ENCODE peak calls at places on chromosomes 16 and 17, in seven cellular contexts. Y, O, M, S, K, I and B are unnamed samples. For H3K4me1, the result is how much of the 10 kb centered on the place peaks cover.

GRCh38 chr17:22409160-22409751 is 716.9 kb downstream of the KCNJ18 start:
- DNase-seq in Y (no peak), O (no peak), M (no peak), S (no peak), K (no peak), I (no peak), B (no peak)

GRCh38 chr17:29004081-29004692 is 1.6 kb downstream of the SEZ6 start:
- DNase-seq in Y (no peak), O (peak), M (no peak), S (peak), K (no peak), I (no peak), B (peak)

GRCh38 chr16:74909665-74910064 is 75.3 kb downstream of the WDR59 start:
- DNase-seq in Y (no peak), O (no peak), M (no peak), S (no peak), K (no peak), I (no peak), B (no peak)

GRCh38 chr16:25051446-25052160 is 36.4 kb upstream of the ARHGAP17 start:
- DNase-seq in Y (no peak), O (no peak), M (no peak), S (peak), K (no peak), I (no peak), B (no peak)

GRCh38 chr17:34314279-34314678 is 5.0 kb upstream of the CCL8 start:
- DNase-seq in Y (no peak), O (no peak), M (peak), S (peak), K (no peak), I (no peak), B (peak)

GRCh38 chr17:74739227-74739831 is 2.3 kb downstream of the RAB37 start:
- DNase-seq in Y (no peak), O (no peak), M (no peak), S (no peak), K (no peak), I (no peak), B (no peak)

GRCh38 chr16:11681977-11682654 is 13.9 kb downstream of the SNN start:
- DNase-seq in Y (no peak), O (no peak), M (no peak), S (no peak), K (no peak), I (no peak), B (no peak)

GRCh38 chr16:49489686-49490320 is 116.2 kb downstream of the C16orf78 start:
- DNase-seq in Y (no peak), O (no peak), M (no peak), S (no peak), K (no peak), I (no peak), B (no peak)

GRCh38 chr17:12485361-12485911 is 180.3 kb upstream of the MYOCD start:
- DNase-seq in Y (no peak), O (no peak), M (no peak), S (no peak), K (no peak), I (no peak), B (no peak)

GRCh38 chr16:86013867-86014266 is 114.9 kb downstream of the IRF8 start:
- DNase-seq in Y (no peak), O (no peak), M (no peak), S (no peak), K (no peak), I (no peak), B (no peak)

GRCh38 chr16:47254771-47255170 is 111.0 kb upstream of the NETO2 start:
- DNase-seq in Y (no peak), O (peak), M (no peak), S (no peak), K (no peak), I (no peak), B (no peak)

GRCh38 chr17:65542067-65542466 is 19.4 kb downstream of the AXIN2 start:
- DNase-seq in Y (no peak), O (no peak), M (no peak), S (no peak), K (no peak), I (no peak), B (no peak)

GRCh38 chr17:65538679-65539529 is 22.5 kb downstream of the AXIN2 start:
- DNase-seq in Y (no peak), O (no peak), M (no peak), S (no peak), K (no peak), I (no peak), B (no peak)

GRCh38 chr17:65539867-65540266 is 21.6 kb downstream of the AXIN2 start:
- DNase-seq in Y (no peak), O (no peak), M (no peak), S (no peak), K (no peak), I (no peak), B (no peak)

GRCh38 chr17:65542595-65542994 is 18.9 kb downstream of the AXIN2 start:
- DNase-seq in Y (no peak), O (no peak), M (no peak), S (no peak), K (no peak), I (no peak), B (no peak)

GRCh38 chr17:65541453-65541852 is 20.0 kb downstream of the AXIN2 start:
- DNase-seq in Y (no peak), O (no peak), M (no peak), S (no peak), K (no peak), I (no peak), B (no peak)
- H3K4me1 ChIP-seq in Y (under half), O (under half), M (under half), S (under half), K (under half), I (under half), B (under half)

GRCh38 chr17:80644588-80644987 is 100.0 kb downstream of the RPTOR start:
- DNase-seq in Y (no peak), O (no peak), M (no peak), S (no peak), K (no peak), I (no peak), B (no peak)

GRCh38 chr17:80646328-80646727 is 101.7 kb downstream of the RPTOR start:
- DNase-seq in Y (no peak), O (no peak), M (no peak), S (no peak), K (no peak), I (no peak), B (no peak)

GRCh38 chr17:80647746-80648145 is 103.1 kb downstream of the RPTOR start:
- DNase-seq in Y (no peak), O (no peak), M (no peak), S (peak), K (no peak), I (no peak), B (no peak)

GRCh38 chr17:80643700-80644099 is 99.1 kb downstream of the RPTOR start:
- DNase-seq in Y (no peak), O (no peak), M (no peak), S (no peak), K (no peak), I (no peak), B (no peak)

GRCh38 chr17:80645706-80646325 is 101.2 kb downstream of the RPTOR start:
- DNase-seq in Y (no peak), O (no peak), M (no peak), S (no peak), K (peak), I (no peak), B (no peak)
- H3K4me1 ChIP-seq in Y (under half), O (under half), M (under half), S (under half), K (under half), I (under half), B (under half)

DNA sequence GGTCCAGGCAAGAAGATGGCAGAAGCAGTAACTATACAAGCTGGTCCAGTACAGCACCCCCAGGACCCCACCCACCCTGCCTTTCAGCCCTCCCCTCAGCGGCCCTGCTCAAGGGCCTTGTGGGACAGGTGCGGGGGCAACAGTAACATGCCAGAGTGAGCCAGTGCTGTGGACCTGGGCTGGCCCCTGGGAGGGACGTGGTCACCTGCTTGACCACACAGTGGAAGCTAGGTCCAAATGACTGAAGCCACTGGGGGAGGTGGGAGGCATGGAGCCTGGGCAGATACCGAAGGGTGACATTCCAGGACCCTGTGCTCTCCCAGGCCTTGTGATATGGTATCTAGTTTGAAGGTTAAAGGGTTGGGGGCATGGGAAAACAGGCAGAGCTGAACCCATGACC is 17.3 kb downstream of the ATP6V0D1 start:
- DNase-seq in Y (no peak), O (no peak), M (no peak), S (no peak), K (no peak), I (no peak), B (no peak)
- H3K4me1 ChIP-seq in Y (under half), O (under half), M (under half), S (under half), K (under half), I (under half), B (under half)

GRCh38 chr17:77126519-77126918 is 14.2 kb upstream of the SEC14L1 start:
- DNase-seq in Y (no peak), O (no peak), M (no peak), S (no peak), K (no peak), I (no peak), B (no peak)

GRCh38 chr17:77129568-77130301 is 11.0 kb upstream of the SEC14L1 start:
- DNase-seq in Y (no peak), O (no peak), M (no peak), S (no peak), K (no peak), I (no peak), B (no peak)

GRCh38 chr17:77130521-77130920 is 10.2 kb upstream of the SEC14L1 start:
- DNase-seq in Y (no peak), O (no peak), M (no peak), S (no peak), K (no peak), I (no peak), B (no peak)

GRCh38 chr17:77127735-77128361 is 12.9 kb upstream of the SEC14L1 start:
- DNase-seq in Y (no peak), O (no peak), M (no peak), S (no peak), K (no peak), I (peak), B (peak)

GRCh38 chr17:77128895-77129567 is 11.7 kb upstream of the SEC14L1 start:
- DNase-seq in Y (no peak), O (no peak), M (no peak), S (no peak), K (no peak), I (no peak), B (peak)
- H3K4me1 ChIP-seq in Y (under half), O (under half), M (under half), S (under half), K (under half), I (under half), B (under half)

GRCh38 chr17:81086789-81087551 is 52.0 kb downstream of the BAIAP2 start:
- DNase-seq in Y (no peak), O (no peak), M (no peak), S (no peak), K (no peak), I (no peak), B (no peak)
- H3K4me1 ChIP-seq in Y (under half), O (under half), M (under half), S (under half), K (under half), I (under half), B (under half)

GRCh38 chr16:53781023-53781605 is 77.2 kb downstream of the FTO start:
- DNase-seq in Y (no peak), O (no peak), M (no peak), S (peak), K (no peak), I (no peak), B (no peak)

GRCh38 chr16:53775821-53776431 is 72.0 kb downstream of the FTO start:
- DNase-seq in Y (peak), O (peak), M (peak), S (peak), K (no peak), I (no peak), B (peak)

GRCh38 chr16:53780051-53780450 is 76.1 kb downstream of the FTO start:
- DNase-seq in Y (no peak), O (no peak), M (no peak), S (no peak), K (no peak), I (no peak), B (no peak)

GRCh38 chr16:53782148-53782547 is 78.2 kb downstream of the FTO start:
- DNase-seq in Y (no peak), O (no peak), M (no peak), S (no peak), K (no peak), I (no peak), B (no peak)

DNA sequence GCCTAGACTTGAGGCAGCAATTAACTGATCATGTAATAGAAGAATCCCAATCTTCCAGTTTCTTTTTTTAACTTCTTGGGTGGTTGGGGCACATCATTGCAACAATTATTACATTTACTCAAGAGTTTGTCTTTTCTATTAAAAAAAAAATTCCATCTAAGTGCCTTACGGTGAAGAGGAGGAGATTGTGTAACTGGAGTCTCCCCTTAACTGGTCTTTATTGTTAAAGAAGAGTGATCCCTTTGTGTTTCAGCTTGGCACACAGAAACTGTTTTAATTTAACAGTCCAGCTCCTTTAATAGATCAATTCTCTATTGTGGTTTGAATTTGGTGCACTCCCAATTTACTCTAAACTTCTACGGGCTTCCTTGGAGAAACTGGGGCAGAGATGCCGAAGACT is 75.2 kb downstream of the FTO start:
- DNase-seq in Y (no peak), O (no peak), M (no peak), S (no peak), K (no peak), I (no peak), B (no peak)
- H3K4me1 ChIP-seq in Y (under half), O (under half), M (under half), S (under half), K (under half), I (under half), B (under half)

DNA sequence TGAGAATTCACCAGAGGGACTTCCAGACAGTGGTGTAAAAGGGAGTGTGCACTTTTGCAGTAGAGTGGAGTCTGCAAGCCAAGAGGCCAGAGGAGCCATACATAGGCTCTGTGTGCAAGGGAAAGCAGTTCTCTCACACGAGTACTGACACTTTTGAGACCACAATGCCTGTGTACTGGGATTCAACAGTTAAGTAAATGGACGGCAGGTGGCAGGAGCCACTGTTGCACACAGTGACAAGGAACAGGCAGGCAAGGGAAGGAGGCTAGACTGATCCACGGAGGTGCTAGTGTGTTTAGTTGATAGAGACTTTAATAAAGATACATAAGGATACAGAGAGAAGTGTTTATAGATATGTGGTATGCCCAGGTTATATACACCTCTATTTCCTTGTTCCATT is 67.0 kb downstream of the MPRIP start:
- DNase-seq in Y (no peak), O (no peak), M (no peak), S (no peak), K (no peak), I (no peak), B (no peak)
- H3K4me1 ChIP-seq in Y (under half), O (under half), M (under half), S (under half), K (under half), I (under half), B (under half)

GRCh38 chr17:57894848-57895247 is 45.0 kb upstream of the MRPS23 start:
- DNase-seq in Y (no peak), O (no peak), M (no peak), S (no peak), K (no peak), I (no peak), B (no peak)

GRCh38 chr17:57892146-57892819 is 42.4 kb upstream of the MRPS23 start:
- DNase-seq in Y (no peak), O (peak), M (peak), S (peak), K (peak), I (peak), B (peak)

GRCh38 chr17:57892820-57893595 is 43.2 kb upstream of the MRPS23 start:
- DNase-seq in Y (peak), O (peak), M (peak), S (peak), K (no peak), I (no peak), B (peak)

GRCh38 chr17:57898487-57899311 is 48.9 kb upstream of the MRPS23 start:
- DNase-seq in Y (no peak), O (peak), M (peak), S (peak), K (peak), I (no peak), B (peak)

GRCh38 chr17:57895382-57896060 is 45.7 kb upstream of the MRPS23 start:
- DNase-seq in Y (no peak), O (no peak), M (peak), S (no peak), K (no peak), I (no peak), B (no peak)
- H3K4me1 ChIP-seq in Y (under half), O (under half), M (half or more), S (under half), K (half or more), I (under half), B (under half)

GRCh38 chr17:67830440-67830839 is 5.1 kb downstream of the BPTF start:
- DNase-seq in Y (no peak), O (no peak), M (no peak), S (no peak), K (peak), I (no peak), B (peak)
- H3K4me1 ChIP-seq in Y (under half), O (under half), M (under half), S (under half), K (under half), I (under half), B (under half)